ENCODE peak calls at places on chromosomes 2 and 18, in four cellular contexts. H is HepG2, O is sigmoid colon, Q is right lobe of liver. D is an unnamed sample.

GRCh38 chr2:138602166-138602460 is 100.5 kb downstream of the SPOPL start:
- DNase-seq in H (no peak), O (no peak), Q (no peak), D (no peak)

GRCh38 chr18:57619881-57620280 is 1.8 kb downstream of the NARS1 start:
- DNase-seq in H (no peak), O (no peak), Q (no peak), D (no peak)

GRCh38 chr2:23042176-23042909 is 342.6 kb upstream of the KLHL29 start:
- DNase-seq in H (no peak), O (no peak), Q (no peak), D (no peak)

GRCh38 chr2:64859208-64860161 is 129.7 kb upstream of the SLC1A4 start:
- DNase-seq in H (no peak), O (peak), Q (peak), D (peak)

GRCh38 chr18:21894619-21895367 is 154.2 kb downstream of the MIB1 start:
- DNase-seq in H (no peak), O (no peak), Q (no peak), D (no peak)

GRCh38 chr18:10101293-10101701 is 187.5 kb downstream of the VAPA start:
- DNase-seq in H (no peak), O (no peak), Q (no peak), D (no peak)

GRCh38 chr2:15836942-15837610 is 103.3 kb upstream of the MYCN start:
- DNase-seq in H (no peak), O (no peak), Q (no peak), D (no peak)

GRCh38 chr2:16662440-16662839 is 3.2 kb downstream of the CYRIA start:
- DNase-seq in H (no peak), O (peak), Q (no peak), D (no peak)

GRCh38 chr18:49591775-49592174 is 29.9 kb downstream of the LIPG start:
- DNase-seq in H (no peak), O (no peak), Q (no peak), D (no peak)

GRCh38 chr2:1708476-1709334 is 35.6 kb downstream of the PXDN start:
- DNase-seq in H (no peak), O (peak), Q (no peak), D (no peak)

GRCh38 chr2:235227607-235228006 is 266.2 kb upstream of the AGAP1 start:
- DNase-seq in H (no peak), O (no peak), Q (no peak), D (no peak)

GRCh38 chr2:114405486-114406250 is 36.8 kb upstream of the DPP10 start:
- DNase-seq in H (no peak), O (no peak), Q (no peak), D (no peak)

GRCh38 chr2:105959357-105959756 is 214.6 kb downstream of the NCK2 start:
- DNase-seq in H (no peak), O (no peak), Q (no peak), D (no peak)

GRCh38 chr2:119483896-119484718 is 40.2 kb downstream of the SCTR start:
- DNase-seq in H (no peak), O (no peak), Q (no peak), D (no peak)

GRCh38 chr2:158544998-158545397 is 88.2 kb downstream of the PKP4 start:
- DNase-seq in H (no peak), O (no peak), Q (no peak), D (no peak)

GRCh38 chr2:205930209-205930608 is 155.8 kb downstream of the INO80D start:
- DNase-seq in H (no peak), O (no peak), Q (no peak), D (no peak)

GRCh38 chr2:241759091-241759807 is 17.4 kb upstream of the GAL3ST2 start:
- DNase-seq in H (no peak), O (no peak), Q (no peak), D (peak)

GRCh38 chr2:80054339-80054675 is 250.2 kb downstream of the LRRTM1 start:
- DNase-seq in H (no peak), O (no peak), Q (no peak), D (no peak)

GRCh38 chr2:69483696-69484095 is 46.5 kb upstream of the NFU1 start:
- DNase-seq in H (peak), O (no peak), Q (no peak), D (no peak)

GRCh38 chr2:241540391-241540765 is 18.2 kb upstream of the BOK start:
- DNase-seq in H (no peak), O (no peak), Q (no peak), D (peak)

GRCh38 chr2:119464977-119465376 is 33.3 kb downstream of the TMEM37 start:
- DNase-seq in H (no peak), O (peak), Q (no peak), D (no peak)

DNA sequence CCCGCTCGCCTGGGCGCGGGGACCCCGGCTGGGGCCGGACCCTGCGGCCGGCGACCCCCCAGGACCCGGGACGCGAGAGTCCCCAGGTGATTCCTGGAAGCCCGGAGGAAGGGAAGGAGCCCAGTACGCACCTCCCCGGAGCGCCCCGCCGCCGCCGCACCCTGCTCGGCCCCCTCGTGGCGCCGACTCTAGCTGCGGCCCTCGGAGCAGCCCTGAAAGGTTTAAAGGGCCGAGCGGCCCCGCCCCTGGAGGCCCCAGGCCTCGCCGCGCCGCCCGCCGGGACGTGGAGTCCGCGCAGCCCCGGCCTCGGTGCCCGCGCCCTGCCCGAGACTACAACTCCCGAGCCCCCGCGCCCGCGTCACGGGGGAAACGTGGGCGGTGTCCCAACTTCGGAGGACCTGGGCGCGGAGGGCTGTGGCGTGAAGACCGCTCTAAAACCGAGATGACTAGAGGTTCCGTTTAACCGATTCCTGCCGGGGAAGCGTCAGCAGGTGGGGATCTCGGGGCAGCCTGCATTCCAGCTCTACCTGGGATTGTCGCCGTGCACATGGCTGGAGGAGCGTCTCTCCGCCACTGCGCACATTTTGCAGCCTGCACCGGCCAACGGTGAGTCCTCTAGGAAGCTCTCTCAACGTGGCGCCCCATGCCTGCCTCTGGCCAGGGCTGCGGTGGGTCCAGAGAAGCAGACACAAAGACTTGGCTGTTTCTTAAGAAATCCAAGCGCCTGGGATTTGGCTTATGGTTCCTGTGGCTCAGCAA is at the start of gene TMEM150A:
- DNase-seq in H (peak), O (peak), Q (peak), D (peak)
- TF ChIP-seq POLR2A in H (no peak), O (no peak), Q (peak), D (peak)

GRCh38 chr18:58671122-58671940 is at the start of gene MALT1:
- DNase-seq in H (peak), O (peak), Q (peak), D (peak)
- TF ChIP-seq POLR2A in H (peak), O (peak), Q (peak), D (peak)

DNA sequence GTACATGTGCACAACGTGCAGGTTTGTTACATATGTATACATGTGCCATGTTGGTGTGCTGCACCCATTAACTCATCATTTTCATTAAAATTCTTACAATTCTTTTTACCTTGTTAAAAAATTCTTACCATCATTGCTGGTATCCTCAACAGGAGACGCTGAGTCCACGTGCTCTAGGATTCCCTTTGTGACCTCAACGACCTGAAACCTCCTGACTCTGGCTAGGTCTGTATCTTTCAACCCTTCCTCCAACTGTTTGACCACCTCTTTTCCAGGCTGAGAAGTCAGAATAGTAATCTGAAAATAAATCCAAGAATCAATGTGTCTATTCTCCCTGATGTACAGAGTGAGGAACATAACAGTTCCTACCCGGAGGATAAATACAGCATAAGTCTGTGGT is 41.2 kb downstream of the M1AP start:
- DNase-seq in H (no peak), O (no peak), Q (no peak), D (no peak)
- TF ChIP-seq POLR2A in H (no peak), O (no peak), Q (no peak), D (no peak)

DNA sequence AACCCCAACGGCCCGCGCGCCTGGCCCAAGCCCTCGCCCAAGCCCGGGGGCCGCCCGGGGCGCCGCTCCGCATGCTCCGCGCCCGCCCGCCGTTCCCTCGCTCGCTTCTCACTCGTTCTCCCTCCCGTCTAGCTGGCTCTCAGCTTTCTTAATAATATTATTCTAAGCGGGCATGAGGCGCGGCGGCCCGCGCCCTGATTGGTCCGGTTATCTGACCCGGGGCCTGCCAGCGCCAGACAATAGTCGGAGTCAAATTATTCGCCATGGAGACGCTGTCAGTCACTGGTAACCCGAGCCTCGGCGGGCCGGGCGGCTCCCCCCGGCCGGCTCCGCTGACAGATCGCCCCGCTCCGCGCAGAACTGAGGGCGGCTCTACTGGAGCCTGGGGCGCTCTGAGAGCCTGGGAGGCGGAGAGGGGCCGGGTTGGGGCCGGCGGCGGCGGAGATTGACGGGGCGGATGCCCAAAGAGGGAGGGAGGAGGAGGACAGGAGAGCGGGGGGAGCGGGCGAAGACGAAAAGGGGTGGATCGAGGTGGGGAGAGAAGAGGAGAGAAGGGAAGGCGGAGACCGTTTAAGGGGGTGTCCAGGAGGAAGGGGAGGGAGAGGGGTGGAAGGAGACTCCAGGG is at the start of gene SIX2:
- DNase-seq in H (peak), O (peak), Q (peak), D (no peak)
- TF ChIP-seq POLR2A in H (no peak), O (no peak), Q (no peak), D (no peak)

DNA sequence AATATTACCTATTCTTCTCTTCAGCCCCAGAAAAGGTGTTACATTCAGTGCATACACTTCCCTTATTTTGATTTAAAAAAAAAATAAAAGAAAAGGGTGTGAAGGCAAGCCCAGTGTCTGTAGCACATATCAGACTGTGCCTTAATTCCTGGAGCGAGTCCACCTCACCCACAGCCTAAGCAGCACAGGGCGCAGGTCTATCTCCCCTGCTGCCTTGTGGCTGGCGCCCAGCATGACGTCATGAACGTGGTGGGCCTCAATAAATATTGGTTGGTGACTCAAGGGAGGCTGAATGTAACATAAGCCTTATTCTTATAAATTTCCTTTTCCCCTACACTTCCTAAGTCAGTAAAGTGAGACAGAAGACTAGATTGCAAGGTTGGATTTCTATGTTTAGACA is 26.4 kb downstream of the ST3GAL5 start:
- DNase-seq in H (no peak), O (no peak), Q (no peak), D (no peak)
- TF ChIP-seq POLR2A in H (no peak), O (no peak), Q (no peak), D (no peak)

GRCh38 chr2:168890006-168890782 is at the start of gene SPC25:
- DNase-seq in H (peak), O (peak), Q (peak), D (peak)
- TF ChIP-seq POLR2A in H (peak), O (no peak), Q (no peak), D (no peak)

GRCh38 chr2:112584134-112584890 is at the start of gene CHCHD5:
- DNase-seq in H (peak), O (peak), Q (peak), D (peak)
- TF ChIP-seq POLR2A in H (peak), O (peak), Q (peak), D (no peak)

DNA sequence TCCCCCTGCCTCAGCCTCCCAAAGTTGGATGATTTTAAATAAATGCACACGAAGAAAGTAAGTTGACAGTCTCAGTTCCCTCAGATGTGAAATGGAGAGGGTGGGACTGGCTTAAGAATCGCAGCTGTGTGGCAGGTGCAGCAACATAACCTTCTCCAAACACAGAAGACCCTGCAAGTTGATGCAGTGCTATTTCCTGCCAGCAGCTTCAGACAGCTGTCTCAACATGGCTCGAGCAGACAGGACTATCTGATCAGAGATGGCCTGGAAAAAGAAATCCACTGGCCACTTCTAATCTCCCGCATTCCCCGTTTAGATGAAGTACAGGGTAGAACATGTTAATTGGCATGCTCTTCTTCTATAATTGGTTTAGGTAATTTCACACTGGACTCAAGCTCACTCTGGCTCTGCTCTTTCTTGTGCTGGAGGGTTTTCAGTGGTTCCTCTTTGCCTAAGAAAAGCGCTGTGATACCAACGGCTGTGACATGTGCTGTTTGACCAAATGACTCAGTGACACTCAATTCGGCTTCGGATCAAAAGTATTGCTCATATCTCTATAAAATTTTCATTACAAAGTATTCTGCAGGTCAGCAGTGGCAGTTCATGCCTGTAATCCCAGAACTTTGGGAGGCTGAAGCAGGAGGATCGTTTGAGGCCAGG is 40.2 kb downstream of the MYOM1 start:
- DNase-seq in H (no peak), O (no peak), Q (no peak), D (no peak)
- TF ChIP-seq POLR2A in H (no peak), O (no peak), Q (no peak), D (no peak)

GRCh38 chr2:20182241-20182931 is 42.5 kb downstream of the SDC1 start:
- DNase-seq in H (no peak), O (peak), Q (peak), D (peak)
- TF ChIP-seq POLR2A in H (no peak), O (no peak), Q (no peak), D (no peak)

D was measured in spleen.